ENCODE peak calls at places on chromosomes 4 and X, in nine cellular contexts. One of them, this sample, is unnamed.

GRCh38 chrX:17590892-17591740 is 146.2 kb upstream of the SCML1 start:
- DNase-seq in midbrain: peak; percentile 52
- DNase-seq in NB4: peak; percentile 50
- DNase-seq in nephron progenitor cell: peak; percentile 59
- DNase-seq in substantia nigra: peak; percentile 11
- DNase-seq in amniotic stem cell: peak; percentile 59
- DNase-seq in dorsolateral prefrontal cortex: peak; percentile 46
- DNase-seq in H4: peak; percentile 72
- DNase-seq in GM20000: peak; percentile 12
- DNase-seq in this sample: peak; percentile 51

GRCh38 chr4:142925161-142925560 is 79.1 kb upstream of the INPP4B start:
- DNase-seq in dorsolateral prefrontal cortex: no peak
- DNase-seq in nephron progenitor cell: no peak
- DNase-seq in substantia nigra: no peak
- DNase-seq in GM20000: no peak
- DNase-seq in H4: no peak
- DNase-seq in NB4: no peak
- DNase-seq in midbrain: no peak
- DNase-seq in amniotic stem cell: no peak
- DNase-seq in this sample: no peak

GRCh38 chrX:42748067-42748850 is 29.7 kb downstream of the PPP1R2C start:
- DNase-seq in midbrain: no peak
- DNase-seq in GM20000: no peak
- DNase-seq in NB4: no peak
- DNase-seq in dorsolateral prefrontal cortex: no peak
- DNase-seq in H4: no peak
- DNase-seq in substantia nigra: no peak
- DNase-seq in nephron progenitor cell: no peak
- DNase-seq in amniotic stem cell: peak; percentile 24
- DNase-seq in this sample: peak; percentile 45

GRCh38 chr4:167025651-167026050 is 208.6 kb downstream of the SPOCK3 start:
- DNase-seq in amniotic stem cell: no peak
- DNase-seq in nephron progenitor cell: no peak
- DNase-seq in substantia nigra: no peak
- DNase-seq in NB4: no peak
- DNase-seq in H4: no peak
- DNase-seq in dorsolateral prefrontal cortex: no peak
- DNase-seq in GM20000: no peak
- DNase-seq in midbrain: no peak
- DNase-seq in this sample: no peak

GRCh38 chr4:139628184-139629012 is 37.2 kb upstream of the MGST2 start:
- DNase-seq in midbrain: no peak
- DNase-seq in substantia nigra: no peak
- DNase-seq in nephron progenitor cell: peak; percentile 20
- DNase-seq in amniotic stem cell: no peak
- DNase-seq in NB4: no peak
- DNase-seq in H4: no peak
- DNase-seq in GM20000: no peak
- DNase-seq in dorsolateral prefrontal cortex: no peak
- DNase-seq in this sample: no peak

GRCh38 chrX:24870143-24870542 is 145.6 kb downstream of the ARX start:
- DNase-seq in nephron progenitor cell: no peak
- DNase-seq in GM20000: no peak
- DNase-seq in midbrain: no peak
- DNase-seq in NB4: no peak
- DNase-seq in amniotic stem cell: no peak
- DNase-seq in dorsolateral prefrontal cortex: no peak
- DNase-seq in substantia nigra: no peak
- DNase-seq in H4: no peak
- DNase-seq in this sample: no peak

GRCh38 chr4:149914521-149915115 is 99.0 kb upstream of the IQCM start:
- DNase-seq in H4: peak; percentile 61
- DNase-seq in GM20000: peak; percentile 28
- DNase-seq in substantia nigra: peak; percentile 2
- DNase-seq in dorsolateral prefrontal cortex: no peak
- DNase-seq in midbrain: peak; percentile 7
- DNase-seq in NB4: peak; percentile 55
- DNase-seq in nephron progenitor cell: peak; percentile 64
- DNase-seq in amniotic stem cell: peak; percentile 75
- DNase-seq in this sample: peak; percentile 70

GRCh38 chrX:146154191-146154590 is 336.6 kb downstream of the SLITRK2 start:
- DNase-seq in midbrain: no peak
- DNase-seq in NB4: no peak
- DNase-seq in dorsolateral prefrontal cortex: no peak
- DNase-seq in amniotic stem cell: no peak
- DNase-seq in H4: no peak
- DNase-seq in GM20000: no peak
- DNase-seq in substantia nigra: no peak
- DNase-seq in nephron progenitor cell: no peak
- DNase-seq in this sample: peak; percentile 21

GRCh38 chr4:140152760-140153418 is 1.1 kb downstream of the MAML3 start:
- DNase-seq in dorsolateral prefrontal cortex: peak; percentile 61
- DNase-seq in NB4: peak; percentile 62
- DNase-seq in substantia nigra: peak; percentile 32
- DNase-seq in GM20000: peak; percentile 43
- DNase-seq in amniotic stem cell: no peak
- DNase-seq in midbrain: peak; percentile 48
- DNase-seq in nephron progenitor cell: peak; percentile 64
- DNase-seq in H4: no peak
- DNase-seq in this sample: no peak

GRCh38 chrX:81336455-81337144 is 134.7 kb downstream of the SH3BGRL start:
- DNase-seq in H4: no peak
- DNase-seq in NB4: no peak
- DNase-seq in GM20000: no peak
- DNase-seq in amniotic stem cell: no peak
- DNase-seq in midbrain: no peak
- DNase-seq in nephron progenitor cell: no peak
- DNase-seq in dorsolateral prefrontal cortex: no peak
- DNase-seq in substantia nigra: no peak
- DNase-seq in this sample: no peak

GRCh38 chr4:83180469-83180968 is 66.0 kb upstream of the PLAC8 start:
- DNase-seq in midbrain: no peak
- DNase-seq in NB4: no peak
- DNase-seq in GM20000: peak; percentile 55
- DNase-seq in amniotic stem cell: no peak
- DNase-seq in H4: no peak
- DNase-seq in nephron progenitor cell: no peak
- DNase-seq in substantia nigra: no peak
- DNase-seq in dorsolateral prefrontal cortex: no peak
- DNase-seq in this sample: no peak

GRCh38 chr4:45033676-45034410 is 307.5 kb upstream of the GNPDA2 start:
- DNase-seq in NB4: no peak
- DNase-seq in nephron progenitor cell: peak; percentile 10
- DNase-seq in GM20000: no peak
- DNase-seq in substantia nigra: no peak
- DNase-seq in H4: no peak
- DNase-seq in midbrain: no peak
- DNase-seq in amniotic stem cell: no peak
- DNase-seq in dorsolateral prefrontal cortex: no peak
- DNase-seq in this sample: no peak

GRCh38 chr4:42248986-42249385 is 96.5 kb upstream of the BEND4 start:
- DNase-seq in nephron progenitor cell: no peak
- DNase-seq in NB4: no peak
- DNase-seq in amniotic stem cell: no peak
- DNase-seq in H4: no peak
- DNase-seq in dorsolateral prefrontal cortex: no peak
- DNase-seq in midbrain: no peak
- DNase-seq in substantia nigra: no peak
- DNase-seq in GM20000: no peak
- DNase-seq in this sample: no peak

GRCh38 chr4:148831945-148832344 is 389.7 kb upstream of the NR3C2 start:
- DNase-seq in amniotic stem cell: peak; percentile 62
- DNase-seq in NB4: no peak
- DNase-seq in substantia nigra: no peak
- DNase-seq in dorsolateral prefrontal cortex: no peak
- DNase-seq in nephron progenitor cell: no peak
- DNase-seq in H4: peak; percentile 48
- DNase-seq in GM20000: no peak
- DNase-seq in midbrain: no peak
- DNase-seq in this sample: peak; percentile 84

GRCh38 chrX:102154218-102154860 is 1.4 kb downstream of the BEX5 start:
- DNase-seq in amniotic stem cell: no peak
- DNase-seq in NB4: no peak
- DNase-seq in nephron progenitor cell: peak; percentile 48
- DNase-seq in midbrain: peak; percentile 14
- DNase-seq in H4: no peak
- DNase-seq in dorsolateral prefrontal cortex: peak; percentile 24
- DNase-seq in GM20000: no peak
- DNase-seq in substantia nigra: no peak
- DNase-seq in this sample: no peak

GRCh38 chrX:31038585-31039326 is 33.1 kb downstream of the FTHL17 start:
- DNase-seq in midbrain: peak; percentile 11
- DNase-seq in NB4: peak; percentile 34
- DNase-seq in dorsolateral prefrontal cortex: peak; percentile 55
- DNase-seq in substantia nigra: peak; percentile 1
- DNase-seq in H4: peak; percentile 53
- DNase-seq in GM20000: peak; percentile 14
- DNase-seq in amniotic stem cell: peak; percentile 1
- DNase-seq in nephron progenitor cell: peak; percentile 18
- DNase-seq in this sample: peak; percentile 42

GRCh38 chr4:109025471-109026076 is 262.7 kb upstream of the ETNPPL start:
- DNase-seq in H4: no peak
- DNase-seq in nephron progenitor cell: no peak
- DNase-seq in NB4: no peak
- DNase-seq in dorsolateral prefrontal cortex: no peak
- DNase-seq in substantia nigra: no peak
- DNase-seq in GM20000: no peak
- DNase-seq in amniotic stem cell: no peak
- DNase-seq in midbrain: no peak
- DNase-seq in this sample: no peak

GRCh38 chrX:2614911-2615310 is 76.2 kb upstream of the CD99 start:
- DNase-seq in midbrain: no peak
- DNase-seq in NB4: peak; percentile 83
- DNase-seq in nephron progenitor cell: no peak
- DNase-seq in amniotic stem cell: no peak
- DNase-seq in H4: peak; percentile 64
- DNase-seq in dorsolateral prefrontal cortex: no peak
- DNase-seq in GM20000: no peak
- DNase-seq in substantia nigra: no peak
- DNase-seq in this sample: peak; percentile 17

GRCh38 chr4:114512595-114513295 is 85.9 kb upstream of the UGT8 start:
- DNase-seq in amniotic stem cell: no peak
- DNase-seq in midbrain: no peak
- DNase-seq in NB4: no peak
- DNase-seq in dorsolateral prefrontal cortex: no peak
- DNase-seq in nephron progenitor cell: no peak
- DNase-seq in substantia nigra: no peak
- DNase-seq in GM20000: no peak
- DNase-seq in H4: no peak
- DNase-seq in this sample: peak; percentile 89

GRCh38 chrX:121000589-121000988 is 15.0 kb upstream of the CT47A1 start:
- DNase-seq in dorsolateral prefrontal cortex: no peak
- DNase-seq in NB4: peak; percentile 9
- DNase-seq in substantia nigra: no peak
- DNase-seq in nephron progenitor cell: no peak
- DNase-seq in GM20000: peak; percentile 2
- DNase-seq in midbrain: no peak
- DNase-seq in H4: peak; percentile 36
- DNase-seq in amniotic stem cell: no peak
- DNase-seq in this sample: peak; percentile 28

GRCh38 chrX:73851014-73852009 is 288.3 kb downstream of the CHIC1 start:
- DNase-seq in dorsolateral prefrontal cortex: peak; percentile 94
- DNase-seq in substantia nigra: no peak
- DNase-seq in midbrain: peak; percentile 92
- DNase-seq in nephron progenitor cell: no peak
- DNase-seq in NB4: no peak
- DNase-seq in amniotic stem cell: peak; percentile 84
- DNase-seq in GM20000: no peak
- DNase-seq in H4: no peak
- DNase-seq in this sample: no peak

GRCh38 chrX:115459883-115460564 is 101.0 kb upstream of the PLS3 start:
- DNase-seq in substantia nigra: no peak
- DNase-seq in amniotic stem cell: no peak
- DNase-seq in nephron progenitor cell: no peak
- DNase-seq in H4: no peak
- DNase-seq in NB4: no peak
- DNase-seq in GM20000: no peak
- DNase-seq in dorsolateral prefrontal cortex: no peak
- DNase-seq in midbrain: no peak
- DNase-seq in this sample: no peak